ENCODE peak calls at places on chromosome 11, in eight cellular contexts. E is upper lobe of right lung, G is SK-N-SH, B is fibroblast of lung, S is adrenal gland, T is lower leg skin, J is IMR-90, R is PC-3. W is an unnamed sample.

GRCh38 chr11:31355131-31355530 is 14.4 kb downstream of the DCDC1 start:
- DNase-seq in G (no peak), E (no peak), S (no peak), R (no peak), J (peak), B (peak), T (no peak), W (no peak)

GRCh38 chr11:84714316-84714780 is 912.8 kb downstream of the DLG2 start:
- DNase-seq in E (no peak), S (peak), R (peak), B (peak), J (peak), G (peak), T (no peak), W (peak)

GRCh38 chr11:87020336-87020735 is 17.4 kb upstream of the TMEM135 start:
- DNase-seq in R (no peak), T (no peak), J (no peak), E (no peak), B (no peak), G (no peak), S (no peak), W (no peak)

GRCh38 chr11:130666781-130667251 is 218.4 kb downstream of the ADAMTS15 start:
- DNase-seq in R (peak), G (no peak), T (no peak), E (no peak), S (no peak), J (peak), B (peak), W (no peak)

GRCh38 chr11:24239016-24239720 is 257.7 kb upstream of the LUZP2 start:
- DNase-seq in S (no peak), B (peak), G (no peak), T (no peak), J (peak), R (peak), E (no peak), W (no peak)

GRCh38 chr11:66068923-66069714 is 953 bp upstream of the PACS1 start:
- DNase-seq in B (peak), J (peak), R (peak), T (peak), S (peak), G (peak), E (no peak), W (no peak)

GRCh38 chr11:131850507-131850906 is 480.1 kb downstream of the NTM start:
- DNase-seq in B (no peak), S (no peak), R (no peak), E (no peak), G (no peak), J (no peak), T (no peak), W (no peak)

GRCh38 chr11:68008381-68009337 is 1.5 kb upstream of the ALDH3B1 start:
- DNase-seq in E (peak), B (no peak), T (no peak), J (no peak), S (peak), G (peak), R (no peak), W (no peak)

GRCh38 chr11:18599739-18600230 is at the start of gene MISFA:
- DNase-seq in J (peak), B (no peak), T (no peak), E (no peak), G (no peak), S (no peak), R (no peak), W (no peak)

GRCh38 chr11:65880844-65881421 is 1.3 kb downstream of the CTSW start:
- DNase-seq in S (no peak), G (no peak), R (no peak), E (no peak), T (no peak), B (no peak), J (no peak), W (no peak)

GRCh38 chr11:128929468-128929867 is 13.2 kb downstream of the TP53AIP1 start:
- DNase-seq in J (peak), E (no peak), S (no peak), R (no peak), B (no peak), T (no peak), G (no peak), W (no peak)

GRCh38 chr11:48154162-48154561 is 62.4 kb upstream of the OR4B1 start:
- DNase-seq in G (no peak), E (no peak), T (no peak), R (peak), S (no peak), J (peak), B (no peak), W (no peak)

GRCh38 chr11:128718064-128718463 is 24.2 kb downstream of the FLI1 start:
- DNase-seq in B (no peak), G (no peak), R (no peak), S (no peak), T (no peak), E (no peak), J (no peak), W (no peak)

GRCh38 chr11:93049740-93050139 is 80.3 kb downstream of the MTNR1B start:
- DNase-seq in G (no peak), R (no peak), J (no peak), E (no peak), B (no peak), T (no peak), S (no peak), W (no peak)

GRCh38 chr11:120612363-120613263 is 101.1 kb downstream of the GRIK4 start:
- DNase-seq in T (no peak), S (peak), B (peak), E (no peak), J (peak), R (no peak), G (no peak), W (peak)

GRCh38 chr11:32309541-32310217 is 125.7 kb downstream of the WT1 start:
- DNase-seq in S (no peak), T (no peak), G (no peak), E (no peak), B (no peak), R (peak), J (no peak), W (no peak)

GRCh38 chr11:19525276-19525675 is 187.4 kb upstream of the NAV2 start:
- DNase-seq in G (no peak), J (no peak), B (no peak), R (no peak), E (no peak), S (no peak), T (no peak), W (no peak)

GRCh38 chr11:133943950-133944698 is 12.6 kb downstream of the IGSF9B start:
- DNase-seq in B (no peak), R (no peak), S (no peak), E (no peak), G (no peak), J (no peak), T (no peak), W (no peak)

GRCh38 chr11:30392221-30392784 is 69.4 kb downstream of the ARL14EP start:
- DNase-seq in B (peak), J (no peak), G (no peak), E (no peak), S (peak), R (no peak), T (no peak), W (no peak)

GRCh38 chr11:77249427-77249826 is 52.1 kb downstream of the GDPD4 start:
- DNase-seq in T (no peak), E (no peak), G (no peak), R (peak), J (peak), B (no peak), S (no peak), W (no peak)

GRCh38 chr11:83639995-83640758 is 354.0 kb upstream of the CCDC90B start:
- DNase-seq in G (no peak), B (no peak), R (no peak), E (no peak), S (no peak), J (no peak), T (no peak), W (no peak)

GRCh38 chr11:122180435-122180834 is 64.4 kb upstream of the BLID start:
- DNase-seq in T (no peak), B (peak), R (peak), E (no peak), S (peak), J (peak), G (no peak), W (no peak)

GRCh38 chr11:59818572-59818971 is 8.0 kb upstream of the MRPL16 start:
- DNase-seq in J (no peak), R (no peak), G (no peak), E (no peak), S (no peak), T (no peak), B (no peak), W (no peak)

GRCh38 chr11:65651589-65652510 is 10.9 kb downstream of the RELA start:
- DNase-seq in T (no peak), S (peak), J (peak), G (no peak), B (peak), E (peak), R (peak), W (no peak)

GRCh38 chr11:36711104-36711825 is 113.2 kb upstream of the RAG2 start:
- DNase-seq in T (no peak), R (peak), B (no peak), J (no peak), E (no peak), G (no peak), S (no peak), W (no peak)

GRCh38 chr11:26958005-26958404 is 35.9 kb upstream of the FIBIN start:
- DNase-seq in R (no peak), T (no peak), G (no peak), S (no peak), J (no peak), B (no peak), E (no peak), W (no peak)

GRCh38 chr11:130846606-130847005 is 69.7 kb downstream of the SNX19 start:
- DNase-seq in E (no peak), B (no peak), J (peak), R (peak), S (no peak), T (no peak), G (no peak), W (no peak)

GRCh38 chr11:46391578-46392420 is at the start of gene CHRM4:
- DNase-seq in E (no peak), J (peak), G (peak), R (no peak), B (peak), S (peak), T (no peak), W (peak)

GRCh38 chr11:17780668-17781067 is 46.1 kb downstream of the KCNC1 start:
- DNase-seq in S (no peak), G (no peak), R (no peak), J (no peak), T (no peak), B (no peak), E (no peak), W (no peak)

GRCh38 chr11:68460741-68461283 is at the start of gene PPP6R3:
- DNase-seq in R (no peak), G (no peak), E (no peak), J (no peak), B (no peak), T (no peak), S (no peak), W (no peak)

GRCh38 chr11:45917286-45917622 is 423 bp downstream of the PEX16 start:
- DNase-seq in E (no peak), R (no peak), S (no peak), B (no peak), J (no peak), G (no peak), T (no peak), W (no peak)

GRCh38 chr11:71311928-71312510 is 59.6 kb upstream of the SHANK2 start:
- DNase-seq in G (no peak), S (no peak), B (no peak), T (no peak), R (no peak), E (peak), J (no peak), W (peak)

DNA sequence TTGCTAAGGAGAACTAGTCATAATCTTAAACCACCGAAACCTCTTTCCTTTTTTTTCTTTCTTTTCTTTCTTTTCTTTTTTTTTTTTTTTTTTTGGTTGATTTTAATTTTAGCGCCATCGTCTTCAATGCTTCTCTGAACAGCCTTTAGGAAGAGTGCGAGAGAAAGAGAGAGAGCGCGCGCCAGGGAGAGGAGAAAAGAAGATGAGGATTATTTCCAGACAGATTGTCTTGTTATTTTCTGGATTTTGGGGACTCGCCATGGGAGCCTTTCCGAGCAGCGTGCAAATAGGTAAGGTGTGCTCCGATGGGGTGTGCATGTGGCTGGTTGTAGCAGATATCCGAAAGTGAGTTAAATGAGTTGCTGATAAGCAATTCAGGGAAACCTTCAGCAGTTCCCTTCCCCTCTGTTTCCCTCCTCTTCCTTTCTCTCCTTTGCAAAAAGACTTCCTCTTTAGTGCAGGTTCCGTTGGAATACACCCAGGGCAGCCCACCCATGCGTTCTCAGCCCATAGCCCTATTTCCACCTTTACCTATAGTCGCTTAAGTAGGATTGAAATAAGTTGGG is 1.0 kb downstream of the GRIA4 start:
- DNase-seq in B (no peak), S (no peak), E (no peak), J (no peak), R (no peak), G (no peak), T (no peak), W (no peak)
- TF ChIP-seq CTCF in B (no peak), S (no peak), E (no peak), J (no peak), R (no peak), G (no peak), T (no peak), W (no peak)

DNA sequence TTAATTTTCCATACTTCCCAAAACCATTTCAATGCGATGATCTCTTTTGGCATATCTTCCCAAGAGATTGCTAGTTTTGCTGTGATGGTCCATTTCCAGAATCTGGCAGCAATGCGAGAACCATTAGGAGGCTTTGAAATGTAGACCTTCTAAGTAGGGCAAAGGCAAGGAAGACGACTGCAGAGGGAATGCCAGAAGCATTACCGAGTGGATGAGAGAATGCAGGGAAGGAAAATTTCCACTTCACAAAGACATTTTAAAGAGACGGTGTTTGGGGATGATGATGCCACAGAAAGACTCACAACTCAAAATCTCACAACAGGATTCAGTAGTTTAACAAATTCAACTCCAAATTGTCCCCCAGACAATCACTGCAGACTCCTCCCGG is 467 bp upstream of the CEP126 start:
- DNase-seq in E (no peak), G (no peak), J (peak), T (no peak), S (peak), R (peak), B (peak), W (no peak)
- H3K4me3 ChIP-seq in E (peak), G (peak), J (peak), T (peak), S (peak), R (peak), B (peak), W (peak)

GRCh38 chr11:42770444-42771065 is 541.2 kb upstream of the API5 start:
- DNase-seq in R (peak), J (no peak), T (no peak), S (peak), B (peak), E (no peak), G (peak), W (peak)
- TF ChIP-seq CTCF in R (peak), J (peak), T (no peak), S (peak), B (peak), E (peak), G (peak), W (peak)

DNA sequence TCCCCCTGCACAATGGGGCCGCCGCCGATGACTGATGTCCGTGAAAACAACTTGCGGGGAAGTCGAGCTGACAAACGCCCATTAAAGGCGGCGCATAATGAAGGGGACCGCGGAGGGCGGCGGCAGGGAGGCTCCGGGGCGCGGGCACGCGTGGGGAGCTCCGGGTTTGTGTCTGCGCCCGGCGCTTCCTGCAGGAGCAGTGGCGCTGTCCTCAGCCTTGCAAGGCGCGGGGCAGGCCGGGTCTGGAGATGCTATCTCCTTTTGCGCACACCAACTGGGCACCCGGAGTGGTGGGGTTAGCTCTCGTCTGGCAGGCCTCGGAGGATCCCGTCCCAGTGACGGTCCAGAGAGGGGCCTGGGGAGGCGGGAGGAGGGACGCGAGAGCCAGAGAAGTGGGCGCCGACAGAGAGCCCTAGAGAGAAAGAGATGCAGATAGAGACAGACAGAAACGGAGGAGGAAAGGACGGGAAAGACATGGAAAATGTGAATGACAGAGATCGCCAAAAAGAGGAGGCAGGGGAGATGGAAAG is 390 bp upstream of the FGF3 start:
- DNase-seq in R (no peak), S (no peak), B (no peak), J (no peak), E (no peak), G (peak), T (no peak), W (no peak)
- H3K4me3 ChIP-seq in R (no peak), S (no peak), B (no peak), J (no peak), E (no peak), G (no peak), T (no peak), W (no peak)

GRCh38 chr11:102279641-102280170 is 37.6 kb upstream of the BIRC3 start:
- DNase-seq in S (peak), G (no peak), R (peak), E (no peak), J (peak), B (peak), T (peak), W (peak)
- TF ChIP-seq CTCF in S (peak), G (no peak), R (peak), E (peak), J (peak), B (peak), T (no peak), W (peak)

W was measured in Caco-2.